ENCODE peak calls at places on chromosomes 13 and 19, in eight cellular contexts. One of them, this sample, is unnamed.

GRCh38 chr13:102873653-102874052 is 27.8 kb downstream of the ERCC5 start:
- DNase-seq in left kidney: no peak
- DNase-seq in astrocyte of the spinal cord: peak; percentile 8
- DNase-seq in stromal cell of bone marrow: no peak
- DNase-seq in caudate nucleus: no peak
- DNase-seq in activated CD4-positive, alpha-beta T cell treated with anti-CD3 and anti-CD28 coated beads, Interleukin-2, amount 50 U/mL, for 24 hours: no peak
- DNase-seq in stimulated activated CD8-positive, alpha-beta memory T cell treated with anti-CD3 and anti-CD28 coated beads, Interleukin-12 subunit alpha, Interleukin-12 subunit beta, amount 100 ng/mL, for 4 hours: no peak
- DNase-seq in germinal center: no peak
- DNase-seq in this sample: no peak

GRCh38 chr19:10769533-10770491 is 51.9 kb downstream of the DNM2 start:
- DNase-seq in caudate nucleus: peak; percentile 43
- DNase-seq in stimulated activated CD8-positive, alpha-beta memory T cell treated with anti-CD3 and anti-CD28 coated beads, Interleukin-12 subunit alpha, Interleukin-12 subunit beta, amount 100 ng/mL, for 4 hours: no peak
- DNase-seq in left kidney: peak; percentile 75
- DNase-seq in astrocyte of the spinal cord: no peak
- DNase-seq in activated CD4-positive, alpha-beta T cell treated with anti-CD3 and anti-CD28 coated beads, Interleukin-2, amount 50 U/mL, for 24 hours: no peak
- DNase-seq in stromal cell of bone marrow: no peak
- DNase-seq in germinal center: no peak
- DNase-seq in this sample: no peak

GRCh38 chr13:30337061-30337601 is 29.8 kb upstream of the KATNAL1 start:
- DNase-seq in caudate nucleus: no peak
- DNase-seq in stromal cell of bone marrow: no peak
- DNase-seq in astrocyte of the spinal cord: no peak
- DNase-seq in germinal center: no peak
- DNase-seq in activated CD4-positive, alpha-beta T cell treated with anti-CD3 and anti-CD28 coated beads, Interleukin-2, amount 50 U/mL, for 24 hours: no peak
- DNase-seq in stimulated activated CD8-positive, alpha-beta memory T cell treated with anti-CD3 and anti-CD28 coated beads, Interleukin-12 subunit alpha, Interleukin-12 subunit beta, amount 100 ng/mL, for 4 hours: no peak
- DNase-seq in left kidney: no peak
- DNase-seq in this sample: no peak

GRCh38 chr19:35495107-35496064 is 5.1 kb upstream of the KRTDAP start:
- DNase-seq in left kidney: peak; percentile 83
- DNase-seq in astrocyte of the spinal cord: peak; percentile 47
- DNase-seq in activated CD4-positive, alpha-beta T cell treated with anti-CD3 and anti-CD28 coated beads, Interleukin-2, amount 50 U/mL, for 24 hours: peak; percentile 63
- DNase-seq in germinal center: peak; percentile 88
- DNase-seq in caudate nucleus: peak; percentile 74
- DNase-seq in stromal cell of bone marrow: peak; percentile 29
- DNase-seq in stimulated activated CD8-positive, alpha-beta memory T cell treated with anti-CD3 and anti-CD28 coated beads, Interleukin-12 subunit alpha, Interleukin-12 subunit beta, amount 100 ng/mL, for 4 hours: peak; percentile 66
- DNase-seq in this sample: peak; percentile 27

GRCh38 chr13:20939662-20940061 is 37.1 kb upstream of the XPO4 start:
- DNase-seq in stimulated activated CD8-positive, alpha-beta memory T cell treated with anti-CD3 and anti-CD28 coated beads, Interleukin-12 subunit alpha, Interleukin-12 subunit beta, amount 100 ng/mL, for 4 hours: no peak
- DNase-seq in left kidney: no peak
- DNase-seq in astrocyte of the spinal cord: no peak
- DNase-seq in stromal cell of bone marrow: no peak
- DNase-seq in activated CD4-positive, alpha-beta T cell treated with anti-CD3 and anti-CD28 coated beads, Interleukin-2, amount 50 U/mL, for 24 hours: no peak
- DNase-seq in caudate nucleus: no peak
- DNase-seq in germinal center: no peak
- DNase-seq in this sample: no peak

GRCh38 chr13:97843201-97843600 is 110.3 kb upstream of the IPO5 start:
- DNase-seq in stimulated activated CD8-positive, alpha-beta memory T cell treated with anti-CD3 and anti-CD28 coated beads, Interleukin-12 subunit alpha, Interleukin-12 subunit beta, amount 100 ng/mL, for 4 hours: no peak
- DNase-seq in stromal cell of bone marrow: no peak
- DNase-seq in activated CD4-positive, alpha-beta T cell treated with anti-CD3 and anti-CD28 coated beads, Interleukin-2, amount 50 U/mL, for 24 hours: no peak
- DNase-seq in caudate nucleus: no peak
- DNase-seq in left kidney: no peak
- DNase-seq in astrocyte of the spinal cord: no peak
- DNase-seq in germinal center: no peak
- DNase-seq in this sample: no peak

GRCh38 chr19:13825489-13826475 is 30.5 kb downstream of the ZSWIM4 start:
- DNase-seq in stimulated activated CD8-positive, alpha-beta memory T cell treated with anti-CD3 and anti-CD28 coated beads, Interleukin-12 subunit alpha, Interleukin-12 subunit beta, amount 100 ng/mL, for 4 hours: no peak
- DNase-seq in caudate nucleus: no peak
- DNase-seq in activated CD4-positive, alpha-beta T cell treated with anti-CD3 and anti-CD28 coated beads, Interleukin-2, amount 50 U/mL, for 24 hours: no peak
- DNase-seq in germinal center: no peak
- DNase-seq in left kidney: peak; percentile 86
- DNase-seq in astrocyte of the spinal cord: no peak
- DNase-seq in stromal cell of bone marrow: no peak
- DNase-seq in this sample: no peak

GRCh38 chr13:38819053-38819452 is 132.2 kb downstream of the FREM2 start:
- DNase-seq in caudate nucleus: peak; percentile 18
- DNase-seq in stromal cell of bone marrow: no peak
- DNase-seq in germinal center: no peak
- DNase-seq in left kidney: peak; percentile 25
- DNase-seq in astrocyte of the spinal cord: peak; percentile 83
- DNase-seq in activated CD4-positive, alpha-beta T cell treated with anti-CD3 and anti-CD28 coated beads, Interleukin-2, amount 50 U/mL, for 24 hours: no peak
- DNase-seq in stimulated activated CD8-positive, alpha-beta memory T cell treated with anti-CD3 and anti-CD28 coated beads, Interleukin-12 subunit alpha, Interleukin-12 subunit beta, amount 100 ng/mL, for 4 hours: no peak
- DNase-seq in this sample: no peak

GRCh38 chr19:35755550-35756371 is 1.1 kb downstream of the HSPB6 start:
- DNase-seq in stimulated activated CD8-positive, alpha-beta memory T cell treated with anti-CD3 and anti-CD28 coated beads, Interleukin-12 subunit alpha, Interleukin-12 subunit beta, amount 100 ng/mL, for 4 hours: peak; percentile 42
- DNase-seq in caudate nucleus: no peak
- DNase-seq in left kidney: peak; percentile 57
- DNase-seq in stromal cell of bone marrow: peak; percentile 57
- DNase-seq in germinal center: no peak
- DNase-seq in astrocyte of the spinal cord: peak; percentile 38
- DNase-seq in activated CD4-positive, alpha-beta T cell treated with anti-CD3 and anti-CD28 coated beads, Interleukin-2, amount 50 U/mL, for 24 hours: no peak
- DNase-seq in this sample: peak; percentile 60

GRCh38 chr13:101416181-101417042 is at the start of gene NALCN:
- DNase-seq in stimulated activated CD8-positive, alpha-beta memory T cell treated with anti-CD3 and anti-CD28 coated beads, Interleukin-12 subunit alpha, Interleukin-12 subunit beta, amount 100 ng/mL, for 4 hours: no peak
- DNase-seq in astrocyte of the spinal cord: peak; percentile 27
- DNase-seq in left kidney: peak; percentile 71
- DNase-seq in caudate nucleus: peak; percentile 51
- DNase-seq in activated CD4-positive, alpha-beta T cell treated with anti-CD3 and anti-CD28 coated beads, Interleukin-2, amount 50 U/mL, for 24 hours: no peak
- DNase-seq in germinal center: no peak
- DNase-seq in stromal cell of bone marrow: no peak
- DNase-seq in this sample: no peak

GRCh38 chr19:29544656-29545360 is 19.0 kb downstream of the VSTM2B start:
- DNase-seq in germinal center: no peak
- DNase-seq in caudate nucleus: no peak
- DNase-seq in left kidney: no peak
- DNase-seq in activated CD4-positive, alpha-beta T cell treated with anti-CD3 and anti-CD28 coated beads, Interleukin-2, amount 50 U/mL, for 24 hours: no peak
- DNase-seq in stromal cell of bone marrow: no peak
- DNase-seq in astrocyte of the spinal cord: no peak
- DNase-seq in stimulated activated CD8-positive, alpha-beta memory T cell treated with anti-CD3 and anti-CD28 coated beads, Interleukin-12 subunit alpha, Interleukin-12 subunit beta, amount 100 ng/mL, for 4 hours: no peak
- DNase-seq in this sample: no peak